ENCODE peak calls at places on chromosomes 11 and 22, in nine cellular contexts. A, Y, D, L, R, Q, W, N and I are unnamed samples.

GRCh38 chr11:68998390-68998911 is 14.6 kb downstream of the MRGPRF start:
- DNase-seq in W (no peak), D (no peak), R (no peak), N (peak), L (no peak), Q (peak), A (no peak), Y (no peak), I (peak)

GRCh38 chr11:36079911-36080310 is 136.0 kb downstream of the LDLRAD3 start:
- DNase-seq in Y (no peak), Q (no peak), R (no peak), L (no peak), A (no peak), D (no peak), W (no peak), N (no peak), I (no peak)

GRCh38 chr11:85643255-85643654 is 4.5 kb upstream of the TMEM126A start:
- DNase-seq in A (peak), Y (peak), Q (no peak), W (no peak), L (no peak), R (no peak), D (no peak), N (no peak), I (no peak)

GRCh38 chr11:98701541-98701940 is 319.2 kb upstream of the CNTN5 start:
- DNase-seq in A (no peak), N (no peak), R (no peak), Q (no peak), L (no peak), Y (no peak), W (no peak), D (no peak), I (no peak)

GRCh38 chr22:17257091-17257490 is 37.9 kb upstream of the ADA2 start:
- DNase-seq in L (no peak), Q (no peak), R (no peak), W (no peak), D (no peak), Y (no peak), N (peak), A (no peak), I (no peak)

GRCh38 chr11:58656348-58656747 is 33.9 kb downstream of the CNTF start:
- DNase-seq in R (no peak), L (no peak), Q (no peak), A (no peak), D (no peak), W (no peak), N (no peak), Y (no peak), I (no peak)

GRCh38 chr11:74019860-74020259 is 11.0 kb upstream of the UCP3 start:
- DNase-seq in R (no peak), N (no peak), W (no peak), L (no peak), Q (peak), A (no peak), Y (no peak), D (no peak), I (no peak)

GRCh38 chr11:35352107-35352888 is 67.1 kb downstream of the SLC1A2 start:
- DNase-seq in R (no peak), L (no peak), Y (peak), W (no peak), A (no peak), Q (peak), D (no peak), N (no peak), I (no peak)

GRCh38 chr11:130524132-130524790 is 75.8 kb downstream of the ADAMTS15 start:
- DNase-seq in R (no peak), A (no peak), W (no peak), D (no peak), Q (no peak), L (no peak), Y (no peak), N (no peak), I (no peak)

GRCh38 chr11:17812286-17813187 is 78.0 kb downstream of the KCNC1 start:
- DNase-seq in A (no peak), W (no peak), D (no peak), R (no peak), L (no peak), Q (no peak), N (no peak), Y (no peak), I (no peak)

GRCh38 chr11:58609723-58610122 is 12.7 kb upstream of the CNTF start:
- DNase-seq in Y (no peak), L (no peak), W (no peak), N (no peak), R (no peak), A (no peak), Q (no peak), D (no peak), I (no peak)

GRCh38 chr11:94794287-94795168 is 26.4 kb downstream of the AMOTL1 start:
- DNase-seq in L (no peak), Y (peak), R (peak), W (peak), A (peak), N (no peak), D (peak), Q (peak), I (no peak)

GRCh38 chr11:122107045-122107444 is 9.0 kb downstream of the BLID start:
- DNase-seq in D (no peak), R (no peak), Y (no peak), N (no peak), W (no peak), Q (no peak), L (no peak), A (no peak), I (no peak)

GRCh38 chr22:43155789-43156188 is 4.4 kb downstream of the TSPO start:
- DNase-seq in Y (no peak), L (no peak), D (no peak), R (no peak), Q (no peak), N (no peak), W (no peak), A (no peak), I (no peak)

GRCh38 chr22:17418890-17419324 is 49.6 kb downstream of the CECR2 start:
- DNase-seq in Y (no peak), R (no peak), A (no peak), W (no peak), Q (no peak), N (peak), D (no peak), L (no peak), I (no peak)

GRCh38 chr11:10349806-10350205 is 44.9 kb downstream of the ADM start:
- DNase-seq in W (no peak), R (no peak), Q (no peak), N (no peak), Y (no peak), D (no peak), L (no peak), A (no peak), I (no peak)

GRCh38 chr11:67542971-67543370 is 19.7 kb upstream of the CABP2 start:
- DNase-seq in D (no peak), W (no peak), Y (no peak), R (no peak), A (no peak), N (no peak), L (no peak), Q (no peak), I (no peak)

GRCh38 chr11:110251837-110252236 is 44.6 kb downstream of the RDX start:
- DNase-seq in Y (peak), A (peak), L (no peak), Q (peak), N (no peak), R (no peak), W (peak), D (peak), I (no peak)

GRCh38 chr11:85626496-85626895 is 648 bp downstream of the DLG2 start:
- DNase-seq in Q (no peak), R (no peak), L (no peak), A (no peak), D (peak), W (no peak), N (no peak), Y (peak), I (no peak)

GRCh38 chr22:25745341-25746011 is 3.5 kb downstream of the MYO18B start:
- DNase-seq in Q (peak), R (no peak), N (no peak), L (no peak), D (no peak), W (no peak), Y (no peak), A (peak), I (no peak)

GRCh38 chr22:36853407-36854099 is 7.3 kb upstream of the NCF4 start:
- DNase-seq in W (no peak), Q (peak), Y (peak), D (peak), R (peak), A (no peak), L (peak), N (peak), I (peak)
- TF ChIP-seq CTCF in W (peak), Q (peak), Y (peak), D (peak), R (peak), A (peak), L (peak), N (peak), I (peak)

GRCh38 chr11:123641495-123641840 is 13.0 kb downstream of the SCN3B start:
- DNase-seq in A (no peak), W (no peak), D (no peak), L (no peak), Q (no peak), Y (no peak), N (no peak), R (no peak), I (no peak)

GRCh38 chr11:123642435-123642834 is 12.0 kb downstream of the SCN3B start:
- DNase-seq in A (no peak), Y (no peak), D (no peak), Q (no peak), W (no peak), R (no peak), N (peak), L (no peak), I (no peak)

GRCh38 chr11:123645576-123645975 is 8.8 kb downstream of the SCN3B start:
- DNase-seq in N (no peak), Y (no peak), R (no peak), W (no peak), Q (no peak), D (no peak), A (no peak), L (no peak), I (no peak)

GRCh38 chr11:123640029-123640428 is 14.4 kb downstream of the SCN3B start:
- DNase-seq in Y (no peak), N (no peak), Q (no peak), D (peak), L (no peak), R (no peak), W (no peak), A (no peak), I (no peak)

GRCh38 chr11:123640677-123641494 is 13.5 kb downstream of the SCN3B start:
- DNase-seq in A (no peak), R (peak), Y (peak), D (peak), Q (peak), N (peak), L (peak), W (no peak), I (no peak)
- TF ChIP-seq CTCF in A (peak), R (peak), Y (peak), D (peak), Q (peak), N (peak), L (peak), W (peak), I (peak)

GRCh38 chr11:2451336-2451735 is 6.5 kb downstream of the KCNQ1 start:
- DNase-seq in W (no peak), D (no peak), Y (no peak), R (no peak), A (no peak), Q (no peak), N (peak), L (no peak), I (no peak)

GRCh38 chr11:2449548-2450320 is 4.9 kb downstream of the KCNQ1 start:
- DNase-seq in D (no peak), N (no peak), A (no peak), Q (no peak), R (no peak), W (no peak), L (no peak), Y (no peak), I (no peak)

GRCh38 chr11:2451916-2452694 is 7.3 kb downstream of the KCNQ1 start:
- DNase-seq in D (no peak), A (no peak), W (no peak), Q (no peak), Y (peak), L (no peak), R (no peak), N (peak), I (no peak)

GRCh38 chr11:2448661-2449547 is 4.1 kb downstream of the KCNQ1 start:
- DNase-seq in A (no peak), D (no peak), Q (no peak), L (no peak), Y (no peak), N (no peak), W (no peak), R (no peak), I (no peak)

GRCh38 chr11:2450321-2451041 is 5.7 kb downstream of the KCNQ1 start:
- DNase-seq in W (no peak), D (no peak), A (no peak), Y (no peak), N (no peak), L (no peak), Q (no peak), R (no peak), I (no peak)
- TF ChIP-seq CTCF in W (no peak), D (no peak), A (no peak), Y (no peak), N (no peak), L (no peak), Q (no peak), R (no peak), I (no peak)

DNA sequence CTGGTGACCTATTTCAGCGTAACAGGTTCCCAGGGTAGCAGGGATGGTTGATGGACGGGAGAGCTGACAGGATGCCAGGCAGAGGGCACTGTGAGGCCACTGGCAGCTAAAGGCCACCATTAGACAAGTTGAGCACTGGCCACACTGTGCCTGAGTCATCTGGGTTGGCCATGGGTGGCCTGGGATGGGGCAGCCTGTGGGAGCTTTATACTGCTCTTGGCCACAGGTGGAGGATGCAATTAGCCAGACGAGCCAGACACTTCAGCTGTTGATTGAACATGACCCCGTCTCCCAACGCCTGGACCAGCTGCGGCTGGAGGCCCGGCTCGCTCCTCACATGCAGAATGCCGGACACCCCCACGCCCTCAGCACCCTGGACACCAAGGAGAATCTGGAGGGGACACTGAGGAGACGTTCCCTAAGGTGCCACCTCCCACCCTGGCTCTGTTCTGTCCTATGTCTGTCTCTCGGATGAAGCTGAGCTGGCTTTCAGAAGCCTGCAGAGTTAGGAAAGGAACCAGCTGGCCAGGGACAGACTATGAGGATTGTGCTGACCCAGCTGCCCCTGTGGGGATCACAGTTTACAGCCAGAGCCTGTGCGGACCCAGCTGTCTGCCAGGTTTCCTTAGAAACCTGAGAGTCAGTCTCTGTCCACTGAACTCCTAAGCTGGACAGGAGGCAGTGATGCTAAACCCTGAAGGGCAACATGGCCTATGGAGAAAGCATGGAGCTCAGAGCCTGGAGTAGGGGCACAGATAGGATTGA is 29.7 kb downstream of the PIK3IP1 start:
- DNase-seq in D (peak), Y (no peak), Q (no peak), R (peak), L (no peak), N (no peak), A (no peak), W (no peak), I (no peak)
- TF ChIP-seq CTCF in D (no peak), Y (no peak), Q (no peak), R (no peak), L (no peak), N (no peak), A (no peak), W (no peak), I (no peak)

GRCh38 chr22:28064941-28065340 is 145.9 kb upstream of the PITPNB start:
- DNase-seq in L (no peak), A (no peak), N (no peak), Q (peak), D (no peak), R (no peak), W (no peak), Y (no peak), I (no peak)
- TF ChIP-seq CTCF in L (no peak), A (no peak), N (no peak), Q (no peak), D (no peak), R (no peak), W (no peak), Y (no peak), I (no peak)

GRCh38 chr22:27541831-27542230 is 259.7 kb downstream of the MN1 start:
- DNase-seq in L (no peak), W (no peak), D (no peak), Q (no peak), A (no peak), Y (no peak), N (no peak), R (no peak), I (no peak)

GRCh38 chr22:27543460-27543859 is 258.1 kb downstream of the MN1 start:
- DNase-seq in W (no peak), R (no peak), A (no peak), N (no peak), D (no peak), L (no peak), Q (no peak), Y (no peak), I (no peak)

GRCh38 chr22:27537481-27537891 is 264.1 kb downstream of the MN1 start:
- DNase-seq in N (no peak), W (no peak), Q (no peak), Y (peak), L (no peak), A (no peak), D (no peak), R (no peak), I (no peak)

GRCh38 chr22:27542602-27543001 is 259.0 kb downstream of the MN1 start:
- DNase-seq in L (no peak), W (no peak), Q (no peak), A (no peak), N (no peak), D (no peak), R (no peak), Y (no peak), I (no peak)

GRCh38 chr22:27540247-27540646 is 261.3 kb downstream of the MN1 start:
- DNase-seq in Q (no peak), N (no peak), W (no peak), L (no peak), D (no peak), A (no peak), R (no peak), Y (no peak), I (no peak)
- TF ChIP-seq CTCF in Q (no peak), N (no peak), W (no peak), L (no peak), D (no peak), A (no peak), R (no peak), Y (no peak), I (no peak)

GRCh38 chr11:88886796-88887195 is 179.0 kb downstream of the GRM5 start:
- DNase-seq in A (no peak), L (no peak), N (peak), Q (peak), R (no peak), W (no peak), Y (no peak), D (no peak), I (no peak)
- TF ChIP-seq CTCF in A (peak), L (peak), N (peak), Q (peak), R (no peak), W (peak), Y (no peak), D (no peak), I (no peak)

GRCh38 chr22:37735054-37735453 is 38.2 kb downstream of the TRIOBP start:
- DNase-seq in W (no peak), N (peak), A (no peak), D (no peak), Y (no peak), Q (no peak), R (peak), L (peak), I (no peak)

GRCh38 chr22:37733625-37734401 is 37.0 kb downstream of the TRIOBP start:
- DNase-seq in L (no peak), N (no peak), W (no peak), Q (no peak), Y (no peak), A (no peak), R (no peak), D (no peak), I (no peak)

GRCh38 chr22:37734402-37734700 is 37.5 kb downstream of the TRIOBP start:
- DNase-seq in W (no peak), Y (no peak), D (no peak), Q (no peak), R (no peak), A (no peak), L (no peak), N (no peak), I (no peak)

GRCh38 chr22:37732699-37733607 is 36.1 kb downstream of the TRIOBP start:
- DNase-seq in Q (no peak), A (no peak), R (no peak), L (no peak), D (no peak), W (no peak), N (no peak), Y (no peak), I (no peak)

DNA sequence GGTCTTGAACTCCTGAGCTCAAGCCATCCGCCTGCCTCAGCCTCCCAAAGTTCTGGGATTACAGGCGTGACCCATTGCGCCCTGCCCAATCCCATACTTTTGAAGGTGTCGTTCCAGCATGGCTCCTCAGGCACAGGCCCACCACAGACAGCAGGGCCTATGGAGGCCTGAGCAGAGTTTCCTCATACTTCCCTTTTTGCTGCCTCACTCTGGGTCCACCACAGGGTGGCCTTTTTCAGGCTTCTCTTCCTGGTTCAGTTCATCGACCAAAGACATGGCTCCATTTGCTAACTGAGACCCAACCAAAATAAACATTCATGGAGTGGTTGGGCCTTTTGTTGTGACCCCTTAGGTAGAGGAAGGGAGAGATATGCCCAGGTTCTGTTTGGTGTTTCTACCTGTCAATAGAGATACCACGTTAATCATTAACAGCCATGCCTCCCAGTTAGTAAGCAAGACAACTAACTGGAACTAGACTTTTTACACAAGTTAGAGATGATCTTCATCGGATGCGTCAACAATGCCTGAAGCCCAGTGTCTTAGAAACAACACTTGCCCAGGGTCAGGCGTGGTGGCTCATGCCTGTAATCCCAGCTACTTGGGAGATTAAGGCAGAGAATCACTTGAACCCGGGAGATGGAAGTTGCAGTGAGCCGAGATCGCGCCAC is 35.1 kb downstream of the TRIOBP start:
- DNase-seq in W (no peak), A (no peak), N (no peak), Q (no peak), R (no peak), L (no peak), D (no peak), Y (peak), I (no peak)
- TF ChIP-seq CTCF in W (no peak), A (no peak), N (no peak), Q (no peak), R (no peak), L (peak), D (no peak), Y (peak), I (peak)

DNA sequence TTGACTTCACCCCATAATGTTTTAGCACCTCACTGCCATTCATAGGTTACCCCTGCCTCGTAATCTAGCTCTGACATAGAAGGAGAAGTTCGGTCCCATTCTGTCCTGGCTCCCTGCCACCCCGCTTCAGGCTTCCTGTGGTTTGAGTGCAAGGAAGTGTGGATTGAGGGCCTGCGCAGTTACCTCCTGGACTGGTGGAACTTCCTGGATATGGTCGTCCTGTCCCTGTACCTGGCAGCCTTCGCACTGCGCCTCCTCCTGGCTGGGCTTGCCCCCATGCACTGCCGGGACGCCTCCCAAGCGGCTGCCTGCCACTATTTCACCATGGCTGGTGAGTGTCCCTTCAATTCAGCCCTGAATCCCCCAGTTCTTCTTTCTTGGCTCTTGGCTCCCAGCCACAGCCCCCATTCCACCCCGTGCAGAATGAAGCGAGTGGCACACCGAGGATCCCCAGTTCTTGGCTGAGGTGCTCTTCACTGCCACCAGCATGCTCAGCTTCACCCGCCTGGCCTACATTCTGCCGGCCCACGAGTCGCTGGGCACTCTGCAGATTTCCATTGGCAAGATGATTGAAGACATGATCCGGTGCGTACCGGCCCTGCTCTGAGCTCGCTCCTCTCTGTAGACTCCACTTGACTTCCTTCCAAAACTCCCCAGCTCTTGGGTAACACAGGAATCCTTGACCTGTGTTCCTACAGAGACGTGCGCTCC is 15.4 kb downstream of the ART5 start:
- DNase-seq in N (peak), Q (no peak), L (no peak), W (no peak), Y (peak), R (peak), A (no peak), D (no peak), I (peak)
- TF ChIP-seq CTCF in N (no peak), Q (no peak), L (no peak), W (no peak), Y (no peak), R (no peak), A (no peak), D (no peak), I (peak)